ENCODE peak calls at places on chromosomes 16 and 17, in four cellular contexts. One of them, this sample, is unnamed.

GRCh38 chr16:11907160-11907970 is 8.4 kb downstream of the GSPT1 start:
- DNase-seq in HEK293T: no peak
- DNase-seq in HepG2: no peak
- DNase-seq in K562: no peak
- DNase-seq in this sample: no peak

GRCh38 chr17:63546308-63547082 is 3.8 kb upstream of the DCAF7 start:
- DNase-seq in HEK293T: peak
- DNase-seq in HepG2: no peak
- DNase-seq in K562: no peak
- DNase-seq in this sample: no peak

GRCh38 chr17:6996256-6997111 is 635 bp downstream of the ALOX12 start:
- DNase-seq in HEK293T: no peak
- DNase-seq in HepG2: no peak
- DNase-seq in K562: no peak
- DNase-seq in this sample: no peak

GRCh38 chr17:80504671-80505413 is 28.4 kb upstream of the NPTX1 start:
- DNase-seq in HEK293T: no peak
- DNase-seq in HepG2: no peak
- DNase-seq in K562: no peak
- DNase-seq in this sample: no peak

GRCh38 chr17:17537311-17538099 is 41.3 kb upstream of the RASD1 start:
- DNase-seq in HEK293T: no peak
- DNase-seq in HepG2: no peak
- DNase-seq in K562: no peak
- DNase-seq in this sample: no peak

GRCh38 chr16:49556252-49557069 is 182.9 kb downstream of the C16orf78 start:
- DNase-seq in HEK293T: peak
- DNase-seq in HepG2: peak
- DNase-seq in K562: peak
- DNase-seq in this sample: peak

GRCh38 chr16:7246578-7246977 is 86.1 kb upstream of the RBFOX1 start:
- DNase-seq in HEK293T: no peak
- DNase-seq in HepG2: no peak
- DNase-seq in K562: peak
- DNase-seq in this sample: no peak

GRCh38 chr17:72369366-72369765 is 248.5 kb downstream of the SOX9 start:
- DNase-seq in HEK293T: no peak
- DNase-seq in HepG2: no peak
- DNase-seq in K562: no peak
- DNase-seq in this sample: no peak

GRCh38 chr16:84138500-84138823 is 6.5 kb downstream of the HSDL1 start:
- DNase-seq in HEK293T: no peak
- DNase-seq in HepG2: no peak
- DNase-seq in K562: no peak
- DNase-seq in this sample: no peak

GRCh38 chr17:35245196-35245486 is 2.3 kb downstream of the SLFN5 start:
- DNase-seq in HEK293T: no peak
- DNase-seq in HepG2: no peak
- DNase-seq in K562: no peak
- DNase-seq in this sample: no peak

GRCh38 chr17:47190770-47191169 is 1.7 kb upstream of the CDC27 start:
- DNase-seq in HEK293T: no peak
- DNase-seq in HepG2: no peak
- DNase-seq in K562: no peak
- DNase-seq in this sample: no peak

GRCh38 chr17:57328109-57328882 is 72.0 kb downstream of the MSI2 start:
- DNase-seq in HEK293T: no peak
- DNase-seq in HepG2: no peak
- DNase-seq in K562: no peak
- DNase-seq in this sample: no peak

GRCh38 chr16:67430504-67431076 is 331 bp upstream of the HSD11B2 start:
- DNase-seq in HEK293T: peak
- DNase-seq in HepG2: peak
- DNase-seq in K562: no peak
- DNase-seq in this sample: no peak

GRCh38 chr17:40938981-40939380 is 1.5 kb upstream of the KRT23 start:
- DNase-seq in HEK293T: no peak
- DNase-seq in HepG2: no peak
- DNase-seq in K562: no peak
- DNase-seq in this sample: no peak

GRCh38 chr16:51408357-51408756 is 257.3 kb upstream of the SALL1 start:
- DNase-seq in HEK293T: no peak
- DNase-seq in HepG2: peak
- DNase-seq in K562: no peak
- DNase-seq in this sample: no peak

GRCh38 chr16:69691980-69692911 is 34.1 kb downstream of the NQO1 start:
- DNase-seq in HEK293T: no peak
- DNase-seq in HepG2: no peak
- DNase-seq in K562: no peak
- DNase-seq in this sample: no peak

GRCh38 chr16:2829501-2830354 is at the start of gene ZG16B:
- DNase-seq in HEK293T: no peak
- DNase-seq in HepG2: peak
- DNase-seq in K562: no peak
- DNase-seq in this sample: no peak

GRCh38 chr17:50177983-50178834 is 12.4 kb downstream of the SGCA start:
- DNase-seq in HEK293T: peak
- DNase-seq in HepG2: peak
- DNase-seq in K562: peak
- DNase-seq in this sample: peak

GRCh38 chr16:29009050-29009837 is 24.4 kb downstream of the LAT start:
- DNase-seq in HEK293T: no peak
- DNase-seq in HepG2: no peak
- DNase-seq in K562: peak
- DNase-seq in this sample: no peak

DNA sequence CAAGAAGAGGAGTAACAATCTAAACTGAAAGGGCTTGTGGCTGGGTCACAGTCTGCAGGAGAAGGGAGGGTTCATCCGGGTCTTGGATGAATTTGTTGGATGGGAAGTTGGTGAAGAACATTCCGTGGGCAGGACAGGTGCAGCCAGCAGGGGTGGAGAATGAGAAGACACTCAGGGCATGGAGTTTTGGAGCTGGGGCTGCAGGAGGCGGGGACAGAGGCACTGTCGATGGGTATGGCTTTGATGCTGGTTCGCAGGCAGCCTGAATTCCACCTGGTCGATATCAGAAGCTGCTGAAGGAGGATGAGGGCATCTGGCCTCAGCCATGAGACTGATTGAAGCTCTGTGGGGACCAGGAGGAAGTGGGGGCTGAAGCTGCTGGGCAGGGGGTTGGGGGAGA is 36.1 kb upstream of the CBFA2T3 start:
- DNase-seq in HEK293T: no peak
- DNase-seq in HepG2: no peak
- DNase-seq in K562: no peak
- DNase-seq in this sample: no peak
- TF ChIP-seq ELF4 in HEK293T: no peak
- TF ChIP-seq ELF4 in HepG2: no peak
- TF ChIP-seq ELF4 in K562: no peak
- TF ChIP-seq ELF4 in this sample: no peak

DNA sequence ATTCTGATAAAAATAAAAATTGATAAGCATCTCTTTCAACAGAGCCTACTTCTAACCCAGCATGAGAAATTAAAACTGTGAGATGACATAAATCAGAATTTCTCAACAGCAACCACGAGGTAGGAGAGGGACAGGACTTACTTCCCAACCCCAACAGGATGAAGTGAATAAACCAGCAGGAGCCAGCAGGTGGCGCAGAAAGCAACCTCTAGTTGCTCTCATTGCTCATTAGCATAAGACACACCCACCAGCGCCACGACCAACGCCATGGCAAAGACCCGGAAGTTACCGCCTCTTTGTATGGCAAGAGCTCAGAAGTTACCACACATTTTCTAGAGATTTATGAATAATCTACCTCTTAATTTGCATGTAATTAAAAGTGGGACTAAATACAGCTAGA is 189.4 kb upstream of the CDH8 start:
- DNase-seq in HEK293T: peak
- DNase-seq in HepG2: peak
- DNase-seq in K562: peak
- DNase-seq in this sample: peak
- TF ChIP-seq ELF4 in HEK293T: peak
- TF ChIP-seq ELF4 in HepG2: no peak
- TF ChIP-seq ELF4 in K562: no peak
- TF ChIP-seq ELF4 in this sample: no peak

GRCh38 chr16:72768611-72769010 is 279.3 kb downstream of the ZFHX3 start:
- DNase-seq in HEK293T: no peak
- DNase-seq in HepG2: no peak
- DNase-seq in K562: no peak
- DNase-seq in this sample: no peak

GRCh38 chr16:72760581-72760980 is 287.3 kb downstream of the ZFHX3 start:
- DNase-seq in HEK293T: no peak
- DNase-seq in HepG2: no peak
- DNase-seq in K562: no peak
- DNase-seq in this sample: no peak

GRCh38 chr16:72769876-72770275 is 278.1 kb downstream of the ZFHX3 start:
- DNase-seq in HEK293T: no peak
- DNase-seq in HepG2: no peak
- DNase-seq in K562: no peak
- DNase-seq in this sample: no peak

GRCh38 chr16:72766506-72766905 is 281.4 kb downstream of the ZFHX3 start:
- DNase-seq in HEK293T: no peak
- DNase-seq in HepG2: no peak
- DNase-seq in K562: no peak
- DNase-seq in this sample: no peak

GRCh38 chr16:72763927-72764628 is 283.9 kb downstream of the ZFHX3 start:
- DNase-seq in HEK293T: no peak
- DNase-seq in HepG2: no peak
- DNase-seq in K562: no peak
- DNase-seq in this sample: no peak
- TF ChIP-seq ELF4 in HEK293T: no peak
- TF ChIP-seq ELF4 in HepG2: no peak
- TF ChIP-seq ELF4 in K562: no peak
- TF ChIP-seq ELF4 in this sample: no peak

GRCh38 chr17:59827721-59828477 is 64.8 kb downstream of the TUBD1 start:
- DNase-seq in HEK293T: no peak
- DNase-seq in HepG2: no peak
- DNase-seq in K562: no peak
- DNase-seq in this sample: no peak

GRCh38 chr17:59830007-59830630 is 62.6 kb downstream of the TUBD1 start:
- DNase-seq in HEK293T: no peak
- DNase-seq in HepG2: no peak
- DNase-seq in K562: no peak
- DNase-seq in this sample: no peak

GRCh38 chr17:59828478-59828760 is 64.3 kb downstream of the TUBD1 start:
- DNase-seq in HEK293T: no peak
- DNase-seq in HepG2: no peak
- DNase-seq in K562: no peak
- DNase-seq in this sample: no peak

GRCh38 chr17:59830846-59831486 is 61.8 kb downstream of the TUBD1 start:
- DNase-seq in HEK293T: no peak
- DNase-seq in HepG2: no peak
- DNase-seq in K562: no peak
- DNase-seq in this sample: no peak

DNA sequence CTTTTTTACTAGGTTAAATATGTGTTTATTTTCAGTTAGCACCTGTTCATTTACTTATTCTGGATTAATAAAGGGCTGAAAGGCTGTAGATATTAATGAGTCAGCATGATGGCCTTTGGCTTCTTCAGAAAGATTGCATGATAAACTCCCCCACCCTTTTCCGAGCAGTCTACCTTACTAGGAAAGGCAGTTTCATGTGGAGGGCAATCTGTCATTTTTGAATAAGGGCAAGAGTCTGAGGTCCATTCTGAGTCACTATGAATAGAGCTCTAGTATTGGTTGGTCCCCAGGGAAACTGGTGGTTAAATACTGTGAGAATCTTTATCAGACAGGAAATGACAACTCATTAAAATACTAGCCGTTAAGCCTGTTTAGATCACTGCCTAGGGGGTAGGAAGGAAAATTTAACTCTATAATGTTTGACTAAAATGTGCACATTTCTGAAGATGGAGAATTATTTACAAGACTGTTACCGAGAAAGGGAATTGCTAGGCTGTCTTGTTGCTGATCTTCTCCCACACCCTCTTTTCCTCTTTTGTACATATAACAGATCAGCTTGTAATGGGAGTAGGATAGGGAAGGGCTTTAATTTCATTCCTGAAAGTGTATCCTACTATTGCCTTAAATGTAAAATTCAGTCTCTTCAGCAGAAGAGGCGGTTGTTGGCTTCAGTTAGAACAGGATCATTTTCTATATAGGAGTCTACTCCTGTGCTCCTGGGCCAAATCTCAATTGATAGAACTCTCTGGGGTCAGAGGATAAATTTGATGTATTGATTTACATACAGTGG is 63.3 kb downstream of the TUBD1 start:
- DNase-seq in HEK293T: peak
- DNase-seq in HepG2: peak
- DNase-seq in K562: peak
- DNase-seq in this sample: no peak
- TF ChIP-seq ELF4 in HEK293T: no peak
- TF ChIP-seq ELF4 in HepG2: no peak
- TF ChIP-seq ELF4 in K562: no peak
- TF ChIP-seq ELF4 in this sample: no peak

GRCh38 chr17:45171338-45172231 is 9.9 kb downstream of the HEXIM2 start:
- DNase-seq in HEK293T: no peak
- DNase-seq in HepG2: peak
- DNase-seq in K562: no peak
- DNase-seq in this sample: peak

GRCh38 chr17:45172541-45173286 is 11.0 kb downstream of the HEXIM2 start:
- DNase-seq in HEK293T: no peak
- DNase-seq in HepG2: peak
- DNase-seq in K562: no peak
- DNase-seq in this sample: peak

GRCh38 chr17:45172232-45172540 is 10.5 kb downstream of the HEXIM2 start:
- DNase-seq in HEK293T: no peak
- DNase-seq in HepG2: no peak
- DNase-seq in K562: no peak
- DNase-seq in this sample: no peak

GRCh38 chr17:45170280-45170975 is 8.8 kb downstream of the HEXIM2 start:
- DNase-seq in HEK293T: no peak
- DNase-seq in HepG2: no peak
- DNase-seq in K562: no peak
- DNase-seq in this sample: no peak

GRCh38 chr17:45170976-45171337 is 9.3 kb downstream of the HEXIM2 start:
- DNase-seq in HEK293T: no peak
- DNase-seq in HepG2: no peak
- DNase-seq in K562: no peak
- DNase-seq in this sample: no peak
- TF ChIP-seq ELF4 in HEK293T: no peak
- TF ChIP-seq ELF4 in HepG2: no peak
- TF ChIP-seq ELF4 in K562: no peak
- TF ChIP-seq ELF4 in this sample: no peak